ENCODE peak calls at places on chromosomes 2 and 18, in nine cellular contexts. N, W, L, Q, T, I, D, E and X are unnamed samples.
A peak's percentile ranks its signal among the peaks of the same experiment; 100 is the strongest.

GRCh38 chr2:167928434-167928833 is 319.0 kb downstream of the STK39 start:
- DNase-seq in D (no peak), T (no peak), L (no peak), E (no peak), I (no peak), Q (no peak), N (no peak), W (no peak), X (no peak)

GRCh38 chr18:25072205-25072604 is 279.8 kb downstream of the ZNF521 start:
- DNase-seq in N (no peak), L (no peak), D (no peak), Q (no peak), I (no peak), T (no peak), E (no peak), W (no peak), X (no peak)

GRCh38 chr2:233387667-233388528 is 33.6 kb downstream of the DGKD start:
- DNase-seq in E (peak; percentile 89), L (peak; percentile 96), T (no peak), Q (peak; percentile 88), N (no peak), W (no peak), I (peak; percentile 90), D (peak; percentile 90), X (no peak)

GRCh38 chr2:39313575-39313974 is 69.8 kb upstream of the CDKL4 start:
- DNase-seq in L (peak; percentile 75), I (no peak), W (peak; percentile 21), E (no peak), N (no peak), T (peak; percentile 19), Q (no peak), D (no peak), X (no peak)

GRCh38 chr2:199302851-199303250 is 154.9 kb downstream of the SATB2 start:
- DNase-seq in E (no peak), I (no peak), N (no peak), D (no peak), W (no peak), Q (no peak), T (no peak), L (peak; percentile 51), X (no peak)

GRCh38 chr2:197248001-197248401 is 62.6 kb downstream of the ANKRD44 start:
- DNase-seq in L (no peak), I (no peak), W (no peak), T (no peak), D (peak; percentile 54), Q (no peak), N (no peak), E (no peak), X (no peak)

GRCh38 chr2:112577756-112578155 is 6.7 kb upstream of the CHCHD5 start:
- DNase-seq in Q (no peak), L (peak; percentile 53), E (no peak), T (no peak), D (no peak), N (no peak), W (no peak), I (no peak), X (no peak)

GRCh38 chr2:208608436-208608835 is 201.8 kb downstream of the PTH2R start:
- DNase-seq in N (no peak), W (no peak), L (no peak), D (no peak), E (no peak), I (no peak), Q (no peak), T (no peak), X (no peak)

GRCh38 chr2:219252084-219252483 is 959 bp upstream of the TUBA4B start:
- DNase-seq in I (no peak), Q (peak; percentile 40), N (peak; percentile 39), T (peak; percentile 75), D (no peak), E (peak; percentile 69), W (peak; percentile 51), L (no peak), X (peak; percentile 18)

GRCh38 chr2:182716665-182716990 is 571 bp downstream of the DNAJC10 start:
- DNase-seq in Q (peak; percentile 48), N (peak; percentile 58), W (peak; percentile 49), D (no peak), T (peak; percentile 25), I (no peak), L (no peak), E (peak; percentile 34), X (no peak)

GRCh38 chr2:74849228-74849892 is 15.4 kb downstream of the HK2 start:
- DNase-seq in Q (peak; percentile 75), L (peak; percentile 33), D (no peak), N (peak; percentile 55), E (no peak), T (peak; percentile 85), I (peak; percentile 35), W (peak; percentile 86), X (peak; percentile 83)

GRCh38 chr2:149090706-149091105 is 52.2 kb downstream of the LYPD6B start:
- DNase-seq in W (no peak), D (no peak), I (no peak), E (no peak), Q (no peak), T (no peak), L (no peak), N (no peak), X (no peak)

GRCh38 chr2:191679818-191680600 is 2.1 kb downstream of the NABP1 start:
- DNase-seq in Q (no peak), W (peak; percentile 82), L (peak; percentile 93), D (no peak), E (no peak), I (no peak), T (peak; percentile 93), N (no peak), X (peak; percentile 79)
- H3K4me3 ChIP-seq in Q (no peak overlapping the region), W (peak overlapping the region; percentile 82), L (peak overlapping the region; percentile 73), D (peak overlapping the region; percentile 88), E (no peak overlapping the region), I (peak overlapping the region; percentile 11), T (peak overlapping the region; percentile 68), N (peak overlapping the region; percentile 75), X (peak overlapping the region; percentile 66)

GRCh38 chr2:53442783-53443182 is 324.8 kb upstream of the CHAC2 start:
- DNase-seq in L (no peak), W (no peak), I (no peak), Q (no peak), D (no peak), T (peak; percentile 19), E (no peak), N (peak; percentile 28), X (no peak)
- TF ChIP-seq CTCF in L (no peak), W (peak; percentile 61), I (no peak), Q (no peak), D (peak; percentile 18), T (peak; percentile 47), E (no peak), N (no peak), X (no peak)

GRCh38 chr18:68275616-68276015 is 439.3 kb downstream of the TMX3 start:
- DNase-seq in T (peak; percentile 88), W (peak; percentile 77), N (no peak), E (no peak), Q (no peak), I (no peak), D (no peak), L (peak; percentile 93), X (no peak)
- H3K4me3 ChIP-seq in T (no peak overlapping the region), W (no peak overlapping the region), N (no peak overlapping the region), E (no peak overlapping the region), Q (no peak overlapping the region), I (no peak overlapping the region), D (no peak overlapping the region), L (no peak overlapping the region), X (no peak overlapping the region)

GRCh38 chr2:122366427-122366826 is 611.0 kb downstream of the TSN start:
- DNase-seq in W (no peak), D (no peak), T (peak; percentile 12), N (no peak), E (no peak), I (no peak), Q (no peak), L (no peak), X (no peak)

GRCh38 chr2:122363885-122364284 is 608.4 kb downstream of the TSN start:
- DNase-seq in N (no peak), D (peak; percentile 42), W (no peak), Q (no peak), L (no peak), I (no peak), T (no peak), E (no peak), X (no peak)

DNA sequence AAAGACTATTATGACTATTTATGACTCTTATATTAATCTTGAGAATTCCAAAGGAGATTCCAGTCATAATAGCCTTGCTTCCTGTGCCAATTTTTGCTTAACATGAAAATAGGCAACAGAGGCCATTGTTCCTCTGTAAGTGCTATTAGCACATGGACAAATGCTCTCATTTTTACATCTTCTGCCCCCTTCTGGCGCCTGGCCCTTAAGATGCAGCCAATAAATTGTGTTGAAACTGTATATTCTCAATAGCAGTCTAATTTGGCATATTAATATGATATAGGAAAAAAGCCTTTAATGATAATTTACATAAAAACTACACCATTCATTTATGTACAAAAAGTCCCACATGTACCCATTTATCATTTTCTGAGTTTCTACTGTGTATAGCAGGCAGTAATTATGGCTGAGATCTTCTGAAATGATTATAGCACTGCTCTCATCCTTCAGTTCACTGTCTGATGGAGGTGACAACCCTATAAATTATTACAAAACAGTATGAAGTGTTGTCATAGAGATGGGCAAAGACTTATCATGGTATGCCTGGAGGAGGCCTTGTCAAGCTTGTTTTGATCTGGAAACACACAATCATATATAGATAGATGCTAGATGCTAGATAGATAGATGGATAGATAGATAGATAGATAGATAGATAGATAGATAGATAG is 613.3 kb downstream of the TSN start:
- DNase-seq in W (no peak), D (no peak), N (no peak), E (no peak), T (no peak), L (no peak), I (no peak), Q (no peak), X (peak; percentile 1)
- TF ChIP-seq CTCF in W (peak; percentile 19), D (no peak), N (no peak), E (no peak), T (no peak), L (no peak), I (no peak), Q (no peak), X (no peak)

DNA sequence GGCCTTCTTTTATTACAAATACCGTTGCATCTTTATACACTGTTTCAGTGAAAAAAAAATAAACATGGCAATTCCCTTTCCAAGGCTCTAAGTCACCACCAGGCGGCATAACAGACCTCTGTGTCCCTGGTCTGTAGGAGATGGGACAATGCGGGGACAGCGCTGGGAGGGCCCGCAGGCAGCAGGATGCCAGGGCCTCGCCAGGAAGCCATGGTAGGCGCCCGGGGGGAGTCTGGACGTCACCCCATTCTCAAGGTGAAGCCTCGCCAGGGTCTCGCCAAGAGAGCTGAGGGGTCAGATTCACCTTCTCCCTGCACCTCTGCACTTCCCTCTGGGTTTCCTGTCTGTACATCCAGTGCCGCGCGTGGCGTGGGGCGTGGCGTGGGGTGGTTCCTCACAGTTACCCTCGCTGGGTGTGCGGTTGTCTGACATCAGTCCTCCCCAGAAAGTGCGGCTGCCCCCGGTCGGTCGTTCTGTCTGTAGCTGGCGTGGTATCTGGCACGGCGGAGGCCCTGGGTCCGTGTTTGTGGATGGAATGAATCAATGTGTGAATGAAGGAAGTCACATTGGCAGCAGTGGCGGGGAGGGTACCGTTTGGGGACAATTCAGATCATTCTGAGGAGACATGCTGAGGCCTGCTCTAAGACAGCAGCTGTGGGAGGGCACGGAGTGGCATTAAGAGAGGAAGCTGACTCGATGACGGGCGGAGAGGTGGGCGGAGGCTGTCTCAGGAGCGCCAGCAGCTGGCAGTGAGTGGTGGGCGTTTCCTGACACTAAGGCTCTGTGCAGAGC is 45.9 kb downstream of the LRRFIP1 start:
- DNase-seq in L (peak; percentile 75), D (peak; percentile 84), W (peak; percentile 79), I (peak; percentile 58), N (peak; percentile 69), E (no peak), Q (peak; percentile 68), T (peak; percentile 79), X (peak; percentile 80)
- H3K4me3 ChIP-seq in L (no peak overlapping the region), D (no peak overlapping the region), W (peak overlapping the region; percentile 44), I (peak overlapping the region; percentile 28), N (peak overlapping the region; percentile 32), E (no peak overlapping the region), Q (peak overlapping the region; percentile 13), T (peak overlapping the region; percentile 27), X (peak overlapping the region; percentile 41)

GRCh38 chr2:225660262-225661091 is 261.0 kb downstream of the NYAP2 start:
- DNase-seq in E (peak; percentile 80), W (peak; percentile 48), L (peak; percentile 63), I (peak; percentile 61), D (peak; percentile 58), Q (peak; percentile 82), N (peak; percentile 78), T (peak; percentile 55), X (peak; percentile 73)
- TF ChIP-seq CTCF in E (peak; percentile 79), W (peak; percentile 92), L (peak; percentile 93), I (peak; percentile 85), D (peak; percentile 97), Q (no peak), N (peak; percentile 100), T (peak; percentile 76), X (peak; percentile 81)